ENCODE peak calls at places on chromosomes 1 and 21, in four cellular contexts. C, E, W and F are unnamed samples.

GRCh38 chr1:151461694-151462093 is 2.4 kb upstream of the POGZ start:
- DNase-seq in E (no peak), C (no peak), W (no peak), F (no peak)

GRCh38 chr1:148379697-148380096 is 103.4 kb downstream of the PPIAL4G start:
- DNase-seq in E (no peak), W (no peak), C (no peak), F (no peak)

GRCh38 chr1:160629286-160630210 is 17.3 kb downstream of the SLAMF1 start:
- DNase-seq in W (peak), E (no peak), C (no peak), F (no peak)

GRCh38 chr1:20724364-20725188 is 6.8 kb upstream of the KIF17 start:
- DNase-seq in E (no peak), C (no peak), W (peak), F (no peak)

GRCh38 chr21:15667010-15667409 is 62.8 kb upstream of the USP25 start:
- DNase-seq in E (peak), W (no peak), C (no peak), F (no peak)

GRCh38 chr1:208809876-208810275 is 565.7 kb upstream of the PLXNA2 start:
- DNase-seq in C (peak), E (no peak), W (no peak), F (no peak)

GRCh38 chr1:193111641-193112090 is 6.5 kb upstream of the GLRX2 start:
- DNase-seq in C (peak), W (peak), E (peak), F (peak)

GRCh38 chr1:54118704-54119103 is 34.1 kb downstream of the CDCP2 start:
- DNase-seq in W (no peak), C (no peak), E (peak), F (no peak)

GRCh38 chr21:34313116-34313515 is 50.7 kb upstream of the KCNE2 start:
- DNase-seq in W (no peak), C (no peak), E (peak), F (no peak)

GRCh38 chr1:10132316-10132715 is 78.1 kb upstream of the KIF1B start:
- DNase-seq in E (no peak), C (no peak), W (no peak), F (no peak)

GRCh38 chr1:62688687-62689085 is 500 bp upstream of the DOCK7 start:
- DNase-seq in E (peak), W (no peak), C (no peak), F (no peak)

GRCh38 chr1:116842654-116843053 is 67.1 kb upstream of the PTGFRN start:
- DNase-seq in C (no peak), E (peak), W (no peak), F (no peak)

GRCh38 chr1:147811273-147811672 is 50.9 kb upstream of the GJA5 start:
- DNase-seq in C (no peak), W (no peak), E (no peak), F (no peak)